ENCODE peak calls at places on chromosomes 3 and 15, in six cellular contexts. P is ovary, Y is transverse colon, Z is neural crest cell, E is HepG2, L is astrocyte of the spinal cord. G is an unnamed sample.

GRCh38 chr15:66039117-66039860 is 170.0 kb downstream of the RAB11A start:
- DNase-seq in P (no peak), Y (no peak), Z (no peak), E (no peak), L (no peak), G (no peak)

GRCh38 chr15:80999623-81000036 is 1.1 kb upstream of the TLNRD1 start:
- DNase-seq in P (no peak), Y (peak; percentile 85), Z (no peak), E (no peak), L (no peak), G (no peak)

GRCh38 chr15:90645873-90646605 is 71.1 kb upstream of the BLM start:
- DNase-seq in P (no peak), Y (no peak), Z (no peak), E (no peak), L (no peak), G (no peak)

GRCh38 chr3:183123891-183124290 is 24.6 kb upstream of the MCCC1 start:
- DNase-seq in P (no peak), Y (no peak), Z (no peak), E (no peak), L (peak; percentile 13), G (no peak)

GRCh38 chr15:74338676-74339075 is 28.8 kb downstream of the CYP11A1 start:
- DNase-seq in P (peak; percentile 21), Y (no peak), Z (no peak), E (no peak), L (no peak), G (no peak)

GRCh38 chr3:182185341-182185740 is 473.6 kb downstream of the SOX2 start:
- DNase-seq in P (no peak), Y (no peak), Z (no peak), E (no peak), L (no peak), G (no peak)

GRCh38 chr3:53254190-53254809 is 1.5 kb downstream of the TKT start:
- DNase-seq in P (no peak), Y (no peak), Z (no peak), E (no peak), L (no peak), G (no peak)

GRCh38 chr15:101662203-101662602 is 10.0 kb upstream of the TM2D3 start:
- DNase-seq in P (no peak), Y (no peak), Z (no peak), E (no peak), L (no peak), G (no peak)

GRCh38 chr3:45366305-45366704 is 22.1 kb upstream of the LARS2 start:
- DNase-seq in P (no peak), Y (peak; percentile 57), Z (no peak), E (no peak), L (no peak), G (no peak)

GRCh38 chr3:55329849-55330248 is 157.3 kb downstream of the WNT5A start:
- DNase-seq in P (no peak), Y (no peak), Z (no peak), E (no peak), L (peak; percentile 96), G (no peak)

GRCh38 chr15:67156834-67157233 is 91.4 kb downstream of the SMAD3 start:
- DNase-seq in P (no peak), Y (no peak), Z (no peak), E (no peak), L (no peak), G (no peak)

GRCh38 chr3:29525254-29525881 is 244.5 kb downstream of the RBMS3 start:
- DNase-seq in P (peak; percentile 53), Y (peak; percentile 16), Z (no peak), E (peak; percentile 0), L (peak; percentile 75), G (no peak)
- TF ChIP-seq CTCF in P (no peak), Y (no peak), Z (no peak), E (no peak), L (no peak), G (no peak)

GRCh38 chr3:37741644-37742043 is 120.0 kb upstream of the CTDSPL start:
- DNase-seq in P (no peak), Y (peak; percentile 47), Z (no peak), E (peak; percentile 18), L (no peak), G (no peak)
- TF ChIP-seq CTCF in P (no peak), Y (peak; percentile 26), Z (peak; percentile 33), E (peak; percentile 71), L (peak; percentile 39), G (peak; percentile 9)

DNA sequence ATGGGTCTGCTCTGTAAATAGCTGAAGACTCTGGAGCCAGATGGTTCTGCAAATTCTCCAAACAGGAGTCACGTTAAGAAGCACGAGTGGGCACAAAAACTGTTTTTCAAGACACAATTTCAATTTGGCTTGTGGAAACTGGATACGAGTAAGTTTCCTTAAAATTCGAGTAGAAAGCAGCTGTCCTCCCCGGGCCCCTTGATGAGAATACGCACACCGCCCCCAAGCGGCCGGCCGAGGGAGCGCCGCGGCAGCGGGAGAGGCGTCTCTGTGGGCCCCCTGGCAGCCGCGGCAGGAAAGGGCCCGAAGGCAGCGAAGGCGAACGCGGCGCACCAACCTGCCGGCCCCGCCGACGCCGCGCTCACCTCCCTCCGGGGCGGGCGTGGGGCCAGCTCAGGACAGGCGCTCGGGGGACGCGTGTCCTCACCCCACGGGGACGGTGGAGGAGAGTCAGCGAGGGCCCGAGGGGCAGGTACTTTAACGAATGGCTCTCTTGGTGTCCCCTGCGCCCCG is 706 bp upstream of the THBS1 start:
- DNase-seq in P (peak; percentile 98), Y (peak; percentile 95), Z (peak; percentile 96), E (peak; percentile 81), L (peak; percentile 97), G (peak; percentile 89)
- TF ChIP-seq CTCF in P (peak; percentile 98), Y (peak; percentile 99), Z (peak; percentile 99), E (peak; percentile 87), L (peak; percentile 91), G (peak; percentile 99)

GRCh38 chr3:14780927-14781507 is 37.7 kb upstream of the FGD5 start:
- DNase-seq in P (peak; percentile 49), Y (peak; percentile 62), Z (peak; percentile 44), E (peak; percentile 61), L (peak; percentile 5), G (no peak)
- TF ChIP-seq CTCF in P (no peak), Y (peak; percentile 50), Z (peak; percentile 67), E (peak; percentile 94), L (peak; percentile 47), G (peak; percentile 55)

GRCh38 chr15:56017920-56018319 is 24.5 kb upstream of the NEDD4 start:
- DNase-seq in P (no peak), Y (no peak), Z (no peak), E (peak; percentile 83), L (no peak), G (no peak)
- TF ChIP-seq CTCF in P (no peak), Y (no peak), Z (no peak), E (peak; percentile 45), L (peak; percentile 16), G (no peak)